ENCODE peak calls at places on chromosomes 4 and X, in five cellular contexts. Q is stimulated activated CD4-positive, alpha-beta T cell treated with anti-CD3 and anti-CD28 coated beads, Interleukin-1b, Interleukin-23, amount 100 ng/mL, for 1 hour; F is AG08396; C is aorta; S is T-helper 1 cell. V is an unnamed sample.

GRCh38 chr4:123833156-123833555 is 436.6 kb downstream of the SPRY1 start:
- DNase-seq in Q (no peak), F (no peak), C (no peak), S (no peak), V (no peak)

GRCh38 chr4:76611611-76612010 is 176.6 kb downstream of the SHROOM3 start:
- DNase-seq in Q (no peak), C (no peak), F (peak), S (no peak), V (peak)

GRCh38 chr4:164648849-164649212 is 105.1 kb upstream of the SMIM31 start:
- DNase-seq in C (no peak), Q (no peak), F (no peak), S (no peak), V (no peak)

GRCh38 chr4:154868423-154869194 is 87.5 kb downstream of the RBM46 start:
- DNase-seq in F (no peak), Q (no peak), S (no peak), C (no peak), V (no peak)

GRCh38 chr4:7367894-7368293 is 66.8 kb downstream of the PSAPL1 start:
- DNase-seq in S (no peak), Q (no peak), F (no peak), C (no peak), V (no peak)

GRCh38 chr4:10893417-10893816 is 208.8 kb upstream of the CLNK start:
- DNase-seq in Q (no peak), C (no peak), F (no peak), S (no peak), V (peak)

GRCh38 chrX:119708936-119709335 is 16.0 kb upstream of the SEPTIN6 start:
- DNase-seq in Q (no peak), F (no peak), S (no peak), C (no peak), V (no peak)

GRCh38 chr4:3765271-3766206 is 646 bp upstream of the ADRA2C start:
- DNase-seq in C (peak), S (no peak), Q (no peak), F (peak), V (peak)

GRCh38 chrX:96563663-96564062 is 121.0 kb upstream of the DIAPH2 start:
- DNase-seq in F (peak), S (no peak), Q (no peak), C (no peak), V (no peak)

GRCh38 chrX:349196-349595 is 30.6 kb upstream of the GTPBP6 start:
- DNase-seq in C (peak), Q (no peak), S (no peak), F (no peak), V (no peak)

GRCh38 chr4:21976166-21976565 is 27.6 kb upstream of the KCNIP4 start:
- DNase-seq in Q (no peak), F (no peak), S (no peak), C (no peak), V (no peak)

GRCh38 chr4:187937557-187937956 is 58.0 kb upstream of the ZFP42 start:
- DNase-seq in Q (no peak), S (no peak), C (no peak), F (no peak), V (no peak)

GRCh38 chr4:143381171-143382118 is 44.8 kb downstream of the GAB1 start:
- DNase-seq in S (no peak), C (peak), F (peak), Q (no peak), V (peak)

GRCh38 chr4:176443646-176444409 is 124.1 kb downstream of the SPCS3 start:
- DNase-seq in F (no peak), C (no peak), Q (no peak), S (no peak), V (peak)

GRCh38 chr4:188941524-188942109 is 802.4 kb downstream of the TRIML1 start:
- DNase-seq in Q (no peak), S (no peak), F (peak), C (no peak), V (peak)

GRCh38 chr4:166498541-166498940 is 625.5 kb downstream of the TLL1 start:
- DNase-seq in S (no peak), C (no peak), Q (no peak), F (no peak), V (no peak)

GRCh38 chrX:109943092-109943739 is 59.7 kb upstream of the TMEM164 start:
- DNase-seq in F (no peak), Q (no peak), S (no peak), C (no peak), V (no peak)

GRCh38 chrX:11423949-11424348 is 130.7 kb downstream of the AMELX start:
- DNase-seq in C (no peak), Q (no peak), S (no peak), F (no peak), V (no peak)

GRCh38 chr4:80074651-80075050 is 1.6 kb upstream of the ANTXR2 start:
- DNase-seq in Q (no peak), F (no peak), C (no peak), S (no peak), V (no peak)

GRCh38 chrX:51641421-51642021 is 22.8 kb upstream of the CENPVL3 start:
- DNase-seq in Q (no peak), S (no peak), F (peak), C (no peak), V (peak)

GRCh38 chrX:22159071-22159470 is 113.6 kb upstream of the CBLL2 start:
- DNase-seq in Q (no peak), F (no peak), S (no peak), C (no peak), V (peak)

GRCh38 chrX:46979340-46979739 is 67.1 kb downstream of the JADE3 start:
- DNase-seq in Q (no peak), F (peak), S (no peak), C (no peak), V (peak)

GRCh38 chr4:187415227-187415626 is 580.3 kb upstream of the ZFP42 start:
- DNase-seq in F (no peak), S (no peak), C (no peak), Q (no peak), V (no peak)

GRCh38 chr4:75189976-75190375 is 257.1 kb downstream of the PARM1 start:
- DNase-seq in F (no peak), C (no peak), Q (no peak), S (no peak), V (no peak)

GRCh38 chr4:84277923-84278322 is 221.2 kb downstream of the NKX6-1 start:
- DNase-seq in Q (no peak), C (no peak), S (no peak), F (no peak), V (no peak)

GRCh38 chr4:24910504-24910903 is 2.3 kb downstream of the CCDC149 start:
- DNase-seq in F (peak), S (no peak), C (no peak), Q (no peak), V (no peak)

GRCh38 chr4:1960170-1960825 is 48.5 kb downstream of the NELFA start:
- DNase-seq in F (peak), Q (no peak), C (no peak), S (no peak), V (no peak)

GRCh38 chrX:82666355-82666754 is 841.7 kb upstream of the POU3F4 start:
- DNase-seq in Q (no peak), S (no peak), C (no peak), F (no peak), V (no peak)

GRCh38 chrX:125953769-125954168 is 212.3 kb downstream of the DCAF12L2 start:
- DNase-seq in S (no peak), C (no peak), Q (no peak), F (no peak), V (no peak)

GRCh38 chr4:22339491-22339890 is 176.4 kb downstream of the ADGRA3 start:
- DNase-seq in F (no peak), S (no peak), Q (no peak), C (no peak), V (no peak)

GRCh38 chrX:134431894-134432293 is 28.1 kb upstream of the HPRT1 start:
- DNase-seq in C (no peak), Q (no peak), F (no peak), S (no peak), V (peak)

GRCh38 chr4:53908661-53909078 is 155.7 kb downstream of the CHIC2 start:
- DNase-seq in S (no peak), Q (no peak), F (peak), C (no peak), V (peak)

GRCh38 chr4:154124539-154125255 is 335.8 kb upstream of the SFRP2 start:
- DNase-seq in F (no peak), S (no peak), C (no peak), Q (no peak), V (peak)